ENCODE peak calls at places on chromosome 7, in five cellular contexts. V is AG09309, X is AG10803, P is endodermal cell, B is dorsolateral prefrontal cortex. W is an unnamed sample.

GRCh38 chr7:90629306-90629918 is 33.3 kb downstream of the CDK14 start:
- DNase-seq in V (no peak), X (peak), P (no peak), B (no peak), W (peak)

GRCh38 chr7:28135760-28136159 is 44.8 kb downstream of the JAZF1 start:
- DNase-seq in V (no peak), X (no peak), P (no peak), B (no peak), W (no peak)

GRCh38 chr7:37142943-37143342 is 305.7 kb downstream of the ELMO1 start:
- DNase-seq in V (no peak), X (peak), P (no peak), B (no peak), W (no peak)

GRCh38 chr7:130947792-130948580 is 214.0 kb upstream of the KLF14 start:
- DNase-seq in V (no peak), X (no peak), P (no peak), B (no peak), W (no peak)

GRCh38 chr7:108461855-108462254 is 5.6 kb upstream of the NRCAM start:
- DNase-seq in V (no peak), X (peak), P (no peak), B (no peak), W (peak)

GRCh38 chr7:32502656-32503189 is 7.4 kb downstream of the AVL9 start:
- DNase-seq in V (no peak), X (no peak), P (no peak), B (no peak), W (no peak)

GRCh38 chr7:123323689-123324088 is 123.9 kb upstream of the SLC13A1 start:
- DNase-seq in V (no peak), X (no peak), P (no peak), B (no peak), W (no peak)

GRCh38 chr7:142345817-142346216 is 88.0 kb upstream of the PRSS58 start:
- DNase-seq in V (no peak), X (no peak), P (no peak), B (no peak), W (no peak)

GRCh38 chr7:92851732-92852131 is 15.4 kb upstream of the CDK6 start:
- DNase-seq in V (no peak), X (peak), P (no peak), B (no peak), W (no peak)

GRCh38 chr7:18278306-18278705 is 217.2 kb upstream of the HDAC9 start:
- DNase-seq in V (no peak), X (no peak), P (no peak), B (no peak), W (no peak)

GRCh38 chr7:118626739-118627138 is 402.2 kb downstream of the ANKRD7 start:
- DNase-seq in V (no peak), X (no peak), P (no peak), B (no peak), W (no peak)

GRCh38 chr7:90605055-90605454 is 8.9 kb downstream of the CDK14 start:
- DNase-seq in V (no peak), X (no peak), P (no peak), B (no peak), W (no peak)

GRCh38 chr7:56086761-56087160 is 6.0 kb downstream of the PHKG1 start:
- DNase-seq in V (no peak), X (no peak), P (no peak), B (no peak), W (no peak)

GRCh38 chr7:152633504-152633903 is 42.4 kb downstream of the XRCC2 start:
- DNase-seq in V (no peak), X (no peak), P (no peak), B (no peak), W (no peak)

GRCh38 chr7:140209866-140210609 is 33.3 kb upstream of the KDM7A start:
- DNase-seq in V (no peak), X (no peak), P (no peak), B (no peak), W (no peak)

GRCh38 chr7:88169717-88170320 is 50.0 kb downstream of the SRI start:
- DNase-seq in V (no peak), X (peak), P (no peak), B (no peak), W (peak)

GRCh38 chr7:130914589-130915294 is 180.7 kb upstream of the KLF14 start:
- DNase-seq in V (no peak), X (no peak), P (no peak), B (no peak), W (no peak)

GRCh38 chr7:151085691-151086620 is at the start of gene AGAP3:
- DNase-seq in V (no peak), X (peak), P (peak), B (peak), W (peak)

DNA sequence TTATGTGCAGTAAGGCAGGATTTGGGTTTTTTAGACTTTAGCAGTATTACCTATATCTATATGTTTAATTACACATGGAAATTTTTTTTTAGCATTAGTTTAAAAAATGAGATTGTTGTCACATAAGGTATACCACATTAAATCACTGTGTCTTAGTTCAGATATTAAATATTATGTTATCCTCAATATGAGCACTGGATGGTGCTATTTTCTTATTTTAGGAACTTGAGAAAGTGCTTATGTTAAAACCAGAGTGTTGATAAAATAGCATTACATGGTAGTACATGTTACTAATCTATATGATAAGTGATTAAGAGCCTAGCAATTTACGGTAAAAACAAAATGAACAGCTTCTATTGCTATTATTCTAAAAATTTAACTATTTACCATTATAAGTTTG is 28.8 kb downstream of the MIOS start:
- DNase-seq in V (peak), X (peak), P (no peak), B (no peak), W (peak)
- TF ChIP-seq CTCF in V (peak), X (peak), P (peak), B (peak), W (no peak)

GRCh38 chr7:158992759-158993158 is 136.4 kb downstream of the DYNC2I1 start:
- DNase-seq in V (no peak), X (no peak), P (peak), B (no peak), W (no peak)
- H3K4me3 ChIP-seq in V (no peak), X (no peak), P (no peak), B (no peak), W (no peak)

DNA sequence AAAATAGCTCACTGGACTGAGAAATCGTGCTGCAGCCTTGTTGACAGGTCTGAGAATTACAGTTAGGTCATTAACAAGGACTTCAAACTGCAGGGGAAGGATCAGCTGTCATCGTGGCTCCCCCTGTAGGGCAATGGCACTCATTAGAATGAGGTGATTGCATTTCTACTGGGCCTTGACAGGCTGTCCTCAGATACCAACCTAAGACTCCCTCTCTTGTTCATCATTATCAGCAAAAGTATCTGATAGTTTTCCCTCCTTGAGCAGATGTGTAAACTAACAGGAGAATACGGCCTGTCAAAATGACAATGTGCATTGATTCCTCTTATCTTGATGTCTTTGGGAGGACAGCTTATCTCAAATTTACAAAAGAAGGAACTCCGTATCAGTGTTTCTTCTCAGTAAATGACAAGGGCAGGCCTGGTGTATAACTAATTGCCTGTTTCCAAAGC is 648.5 kb upstream of the LRRN3 start:
- DNase-seq in V (no peak), X (no peak), P (peak), B (no peak), W (peak)
- TF ChIP-seq CTCF in V (no peak), X (no peak), P (peak), B (no peak), W (peak)

DNA sequence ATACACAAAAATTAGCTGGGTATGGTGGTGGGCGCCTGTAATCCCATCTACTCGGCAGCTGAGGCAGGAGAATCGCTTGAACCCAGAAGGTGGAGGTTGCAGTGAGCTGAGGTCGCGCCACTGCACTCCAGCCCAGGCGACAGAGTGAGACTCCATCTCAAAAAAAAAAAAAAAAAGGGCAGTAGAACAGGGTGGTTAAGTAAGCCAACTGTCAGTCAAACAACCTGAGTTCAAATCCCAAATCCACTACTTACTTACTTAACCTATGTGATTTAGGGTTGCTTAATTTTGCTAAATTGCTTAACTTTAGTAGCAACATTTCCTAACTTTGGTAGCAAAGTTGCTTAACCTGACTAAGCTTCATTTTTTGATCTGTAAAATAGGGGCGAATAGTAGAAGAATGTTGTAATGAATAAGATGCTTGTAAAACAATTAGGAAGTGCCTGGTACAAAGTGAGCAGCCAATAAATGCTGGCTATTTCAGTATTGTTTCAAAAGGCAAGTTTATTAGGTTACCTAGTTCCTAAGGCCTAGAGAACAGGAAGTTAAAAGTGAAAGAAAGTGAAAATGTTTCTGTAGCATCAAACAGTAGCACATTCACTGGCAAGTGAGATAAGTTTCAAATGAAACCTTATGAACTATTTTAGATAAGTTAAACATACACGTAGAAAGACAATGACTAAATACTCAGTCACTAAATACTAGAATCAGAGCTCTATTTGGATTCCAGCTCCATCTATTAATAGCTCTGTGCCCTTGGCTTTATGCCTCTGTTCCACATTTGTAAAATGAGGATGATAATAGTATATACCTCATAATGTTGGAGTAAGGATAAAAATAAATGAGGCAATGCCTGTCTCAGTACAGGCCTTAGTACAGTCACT is 64.3 kb downstream of the HOXA1 start:
- DNase-seq in V (peak), X (peak), P (no peak), B (no peak), W (peak)
- H3K4me3 ChIP-seq in V (no peak), X (peak), P (no peak), B (no peak), W (no peak)